ENCODE peak calls at places on chromosomes 5 and 9, in seven cellular contexts. A is brain microvascular endothelial cell; V is NCI-H2081 treated with DMSO at 0.1 percent for 48 hours; O is stimulated activated CD4-positive, alpha-beta T cell treated with anti-CD3 and anti-CD28 coated beads, Interleukin-12 subunit alpha, Interleukin-12 subunit beta, amount 100 ng/mL, for 4 hours; I is NCI-H524 treated with DMSO at 0.1 percent for 48 hours; X is cardiac muscle cell; U is heart left ventricle. W is an unnamed sample.

GRCh38 chr5:138371454-138371853 is 19.0 kb downstream of the KDM3B start:
- DNase-seq in A (no peak), U (no peak), I (no peak), O (no peak), X (no peak), V (no peak), W (no peak)

GRCh38 chr5:151040211-151040747 is 19.9 kb downstream of the GPX3 start:
- DNase-seq in V (no peak), U (no peak), I (no peak), A (no peak), O (no peak), X (no peak), W (no peak)

GRCh38 chr9:37575921-37576721 is at the start of gene FBXO10:
- DNase-seq in A (peak; percentile 47), I (peak; percentile 52), X (peak; percentile 91), V (peak; percentile 30), O (peak; percentile 35), U (peak; percentile 86), W (peak; percentile 29)

GRCh38 chr5:129172561-129172960 is 78.0 kb downstream of the ISOC1 start:
- DNase-seq in O (no peak), V (no peak), U (no peak), I (no peak), X (peak; percentile 27), A (no peak), W (peak; percentile 20)

GRCh38 chr5:178388381-178389030 is 155.9 kb upstream of the PHYKPL start:
- DNase-seq in X (no peak), I (no peak), O (no peak), U (peak; percentile 55), A (peak; percentile 6), V (no peak), W (peak; percentile 40)

GRCh38 chr9:96344458-96345180 is 38.9 kb downstream of the SLC35D2 start:
- DNase-seq in X (peak; percentile 2), U (peak; percentile 57), I (no peak), A (peak; percentile 88), O (no peak), V (no peak), W (no peak)

GRCh38 chr5:145715412-145715811 is 119.7 kb downstream of the PRELID2 start:
- DNase-seq in I (no peak), A (no peak), V (no peak), O (no peak), U (no peak), X (no peak), W (no peak)

GRCh38 chr5:136656811-136657210 is 291.5 kb upstream of the TRPC7 start:
- DNase-seq in I (no peak), O (no peak), X (no peak), A (no peak), V (no peak), U (no peak), W (no peak)

GRCh38 chr5:10797246-10797645 is 36.2 kb upstream of the DAP start:
- DNase-seq in I (no peak), A (no peak), U (no peak), X (no peak), V (no peak), O (no peak), W (peak; percentile 76)

GRCh38 chr9:111657051-111657450 is 4.4 kb upstream of the GNG10 start:
- DNase-seq in O (no peak), A (no peak), U (no peak), X (no peak), V (no peak), I (no peak), W (no peak)

GRCh38 chr5:170681013-170681433 is 102.5 kb upstream of the GABRP start:
- DNase-seq in V (no peak), O (peak; percentile 2), A (peak; percentile 23), I (no peak), X (peak; percentile 87), U (peak; percentile 36), W (peak; percentile 81)

GRCh38 chr5:120503311-120503710 is 39.2 kb downstream of the PRR16 start:
- DNase-seq in X (no peak), V (no peak), A (no peak), O (no peak), I (no peak), U (no peak), W (no peak)